ENCODE peak calls at places on chromosomes 5 and 9, in seven cellular contexts. D, A, L, M, P, H and T are unnamed samples.

GRCh38 chr9:114155967-114156294 is 594 bp downstream of the COL27A1 start:
- DNase-seq in D (no peak), A (peak), L (no peak), M (no peak), P (no peak), H (no peak), T (no peak)

GRCh38 chr9:2267171-2267740 is 252.1 kb downstream of the SMARCA2 start:
- DNase-seq in D (no peak), A (no peak), L (no peak), M (no peak), P (no peak), H (no peak), T (no peak)

GRCh38 chr9:21326526-21327139 is 8.6 kb downstream of the KLHL9 start:
- DNase-seq in D (no peak), A (peak), L (no peak), M (no peak), P (peak), H (peak), T (peak)

GRCh38 chr5:88732181-88732633 is 150.8 kb downstream of the MEF2C start:
- DNase-seq in D (no peak), A (no peak), L (peak), M (peak), P (no peak), H (no peak), T (no peak)

GRCh38 chr5:160539431-160539830 is 117.8 kb downstream of the PTTG1 start:
- DNase-seq in D (no peak), A (no peak), L (no peak), M (no peak), P (no peak), H (no peak), T (no peak)

GRCh38 chr9:88746744-88747398 is 211.9 kb downstream of the NXNL2 start:
- DNase-seq in D (no peak), A (no peak), L (no peak), M (no peak), P (no peak), H (no peak), T (peak)

GRCh38 chr9:114343471-114344187 is 14.0 kb downstream of the ORM2 start:
- DNase-seq in D (no peak), A (peak), L (no peak), M (no peak), P (no peak), H (no peak), T (no peak)

GRCh38 chr5:140725799-140726471 is 25.7 kb downstream of the ZMAT2 start:
- DNase-seq in D (peak), A (peak), L (no peak), M (peak), P (peak), H (peak), T (peak)

GRCh38 chr5:143364061-143364460 is 39.4 kb downstream of the NR3C1 start:
- DNase-seq in D (no peak), A (no peak), L (no peak), M (no peak), P (no peak), H (no peak), T (no peak)

GRCh38 chr9:130049431-130050210 is 4.1 kb upstream of the GPR107 start:
- DNase-seq in D (no peak), A (no peak), L (no peak), M (no peak), P (no peak), H (no peak), T (no peak)

DNA sequence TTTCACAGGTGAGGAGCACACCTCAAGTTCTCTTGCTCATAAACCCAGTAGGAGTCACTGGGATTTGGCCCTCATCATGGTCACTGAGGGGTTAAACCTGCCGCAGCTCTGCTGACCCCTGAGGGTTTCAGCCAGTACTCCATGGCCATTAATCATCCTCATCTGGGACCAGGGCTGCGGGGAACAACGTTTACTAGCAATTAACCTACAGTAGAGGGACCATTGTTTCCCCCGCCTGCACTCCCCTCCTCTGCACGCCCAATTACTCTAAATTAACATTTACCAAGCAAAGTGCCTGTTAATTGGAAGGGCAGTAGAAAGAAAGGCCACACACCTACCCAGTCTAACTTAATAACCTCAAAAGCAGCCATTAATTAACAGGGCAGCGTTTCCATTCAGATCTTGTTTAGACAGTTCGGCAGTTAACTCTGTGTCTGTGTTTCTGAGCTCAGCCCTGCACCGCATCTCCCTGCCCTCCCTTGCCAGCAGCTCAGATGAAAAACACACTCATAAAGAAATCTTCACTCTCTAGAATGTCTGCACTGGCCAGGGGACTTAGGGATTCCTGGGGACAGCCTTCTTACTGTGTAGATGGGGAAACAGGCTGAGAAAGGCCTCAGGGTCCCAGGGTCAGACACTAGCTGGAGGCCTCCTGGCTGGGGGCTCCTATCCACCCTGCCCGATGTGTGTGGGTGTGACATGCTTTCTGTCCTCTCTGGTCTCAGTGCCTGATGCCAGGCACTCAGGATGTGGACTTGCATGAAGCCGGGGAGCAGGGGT is 51.6 kb downstream of the ALG2 start:
- DNase-seq in D (no peak), A (no peak), L (no peak), M (no peak), P (no peak), H (no peak), T (no peak)
- TF ChIP-seq CTCF in D (no peak), A (no peak), L (no peak), M (no peak), P (no peak), H (no peak), T (no peak)

DNA sequence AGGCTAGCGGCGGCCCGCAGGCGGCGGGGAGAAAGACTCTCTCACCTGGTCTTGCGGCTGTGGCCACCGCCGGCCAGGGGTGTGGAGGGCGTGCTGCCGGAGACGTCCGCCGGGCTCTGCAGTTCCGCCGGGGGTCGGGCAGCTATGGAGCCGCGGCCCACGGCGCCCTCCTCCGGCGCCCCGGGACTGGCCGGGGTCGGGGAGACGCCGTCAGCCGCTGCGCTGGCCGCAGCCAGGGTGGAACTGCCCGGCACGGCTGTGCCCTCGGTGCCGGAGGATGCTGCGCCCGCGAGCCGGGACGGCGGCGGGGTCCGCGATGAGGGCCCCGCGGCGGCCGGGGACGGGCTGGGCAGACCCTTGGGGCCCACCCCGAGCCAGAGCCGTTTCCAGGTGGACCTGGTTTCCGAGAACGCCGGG is 253 bp downstream of the SLC12A2 start:
- DNase-seq in D (no peak), A (peak), L (no peak), M (no peak), P (peak), H (peak), T (peak)
- TF ChIP-seq CTCF in D (no peak), A (peak), L (peak), M (peak), P (no peak), H (peak), T (peak)

DNA sequence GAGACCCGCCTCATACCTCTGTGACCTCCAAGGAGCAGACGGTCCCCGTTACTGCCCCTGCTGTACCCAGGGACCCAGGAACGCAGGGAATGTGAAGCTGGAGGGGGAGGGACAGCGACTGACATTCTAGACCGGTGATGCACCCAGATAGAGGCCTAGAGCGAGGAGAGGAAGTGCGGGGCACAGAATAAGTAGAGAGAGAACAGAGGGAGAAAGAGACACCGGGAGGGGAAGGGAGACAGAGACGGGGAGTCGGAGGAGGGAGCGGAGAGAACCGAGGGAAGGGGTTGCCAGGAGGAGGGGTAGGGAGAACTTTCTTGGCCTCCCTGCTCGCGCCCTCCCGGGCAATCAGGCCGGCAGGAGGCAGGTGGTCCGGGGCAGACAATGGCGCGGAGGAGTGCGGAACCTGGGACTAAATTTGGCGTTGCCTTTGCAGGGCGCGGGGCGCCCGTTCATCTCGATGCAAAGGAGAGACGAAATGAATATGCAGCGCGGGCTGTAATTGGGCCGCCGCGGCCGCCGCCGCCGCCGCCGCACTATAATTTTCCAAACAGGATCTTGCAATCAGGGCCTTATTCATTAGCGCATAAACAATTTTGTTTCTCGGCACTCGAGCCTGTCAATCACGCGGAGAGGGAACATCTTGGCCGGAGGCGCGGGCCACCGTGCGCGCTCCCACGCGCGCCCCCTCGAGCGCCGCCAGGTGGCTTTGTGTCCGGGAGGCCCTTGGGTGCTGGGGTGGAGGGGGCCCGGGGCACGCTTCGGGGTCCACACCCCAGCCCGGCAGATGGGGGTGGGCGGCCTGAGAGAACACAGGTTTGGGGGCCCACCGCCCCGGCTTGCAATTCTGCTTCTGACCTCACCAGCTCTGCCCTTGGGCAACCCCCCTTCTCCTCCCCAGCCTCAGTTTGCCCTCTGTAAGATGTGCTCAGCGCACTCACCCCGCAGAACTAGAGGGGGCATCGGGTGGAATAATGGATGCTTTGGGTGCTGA is 32.9 kb downstream of the NDUFA8 start:
- DNase-seq in D (no peak), A (peak), L (peak), M (no peak), P (no peak), H (no peak), T (no peak)
- TF ChIP-seq CTCF in D (no peak), A (no peak), L (no peak), M (no peak), P (no peak), H (no peak), T (no peak)

DNA sequence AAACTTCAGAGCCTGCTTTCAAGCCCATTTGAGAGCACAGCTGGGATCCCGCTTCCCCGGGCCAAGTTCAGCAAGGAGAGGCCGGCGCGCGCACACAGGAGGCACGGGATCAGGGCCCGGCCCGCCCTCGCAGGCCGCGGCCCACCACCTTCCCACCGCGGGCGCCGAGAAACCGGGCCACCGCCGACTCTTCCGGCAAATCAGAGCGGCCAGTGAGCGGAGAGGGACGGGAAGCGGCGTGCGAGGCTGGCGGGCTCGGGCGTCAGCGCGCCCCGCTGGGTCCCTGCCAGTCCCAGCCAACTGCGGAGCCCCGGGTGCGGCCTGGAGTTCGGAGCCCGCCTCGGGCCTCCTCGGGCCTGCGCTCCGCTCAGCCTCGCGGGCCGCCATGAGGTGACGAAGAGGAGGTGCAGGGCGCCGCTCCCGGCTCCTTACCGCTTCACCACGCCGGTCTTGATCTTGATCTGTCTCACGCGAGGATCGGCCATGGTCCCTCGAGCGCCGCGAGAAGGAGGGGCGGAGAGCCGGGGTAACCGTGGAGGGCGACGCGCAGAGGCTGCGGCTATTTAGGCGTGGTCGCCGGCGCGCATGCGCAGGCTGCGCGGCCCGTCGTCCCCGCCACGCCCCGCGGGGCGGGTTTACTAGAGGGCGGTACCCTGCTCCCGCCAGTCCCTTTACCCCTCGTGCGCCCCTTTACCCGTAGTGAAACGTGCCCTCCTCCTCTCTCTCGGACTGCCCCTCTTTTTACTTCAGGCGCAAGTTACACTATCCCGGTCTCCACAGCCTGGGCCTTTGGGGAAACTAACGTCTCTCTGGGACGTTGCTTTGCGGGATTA is at the start of gene TBCA:
- DNase-seq in D (peak), A (peak), L (peak), M (peak), P (peak), H (peak), T (peak)
- TF ChIP-seq CTCF in D (no peak), A (no peak), L (peak), M (no peak), P (no peak), H (no peak), T (peak)

DNA sequence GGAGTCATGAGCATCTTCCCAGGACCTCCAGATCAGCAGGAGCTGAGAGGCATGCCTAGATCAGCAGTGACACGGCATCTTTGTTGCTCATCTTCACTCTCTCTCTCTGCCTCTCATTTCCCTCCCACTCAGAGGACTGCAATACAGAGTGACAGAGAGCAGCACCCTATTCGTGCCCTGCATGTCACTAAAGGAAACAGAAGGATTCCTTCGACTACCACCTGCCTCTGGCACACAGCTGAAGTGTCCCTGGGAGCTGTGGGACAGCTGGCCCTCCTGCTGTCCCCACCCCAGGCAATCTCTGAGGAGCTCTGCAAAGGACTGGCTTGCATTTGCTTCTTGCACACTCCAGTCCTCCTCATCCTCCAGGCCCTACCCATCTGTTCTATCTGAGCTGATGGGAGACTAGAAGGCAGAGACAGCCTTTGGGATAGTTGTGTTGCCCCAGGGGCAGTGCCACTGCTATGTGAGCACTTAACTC is 167.8 kb upstream of the MAP1B start:
- DNase-seq in D (no peak), A (no peak), L (no peak), M (no peak), P (no peak), H (peak), T (no peak)
- TF ChIP-seq CTCF in D (no peak), A (no peak), L (no peak), M (no peak), P (no peak), H (no peak), T (no peak)

DNA sequence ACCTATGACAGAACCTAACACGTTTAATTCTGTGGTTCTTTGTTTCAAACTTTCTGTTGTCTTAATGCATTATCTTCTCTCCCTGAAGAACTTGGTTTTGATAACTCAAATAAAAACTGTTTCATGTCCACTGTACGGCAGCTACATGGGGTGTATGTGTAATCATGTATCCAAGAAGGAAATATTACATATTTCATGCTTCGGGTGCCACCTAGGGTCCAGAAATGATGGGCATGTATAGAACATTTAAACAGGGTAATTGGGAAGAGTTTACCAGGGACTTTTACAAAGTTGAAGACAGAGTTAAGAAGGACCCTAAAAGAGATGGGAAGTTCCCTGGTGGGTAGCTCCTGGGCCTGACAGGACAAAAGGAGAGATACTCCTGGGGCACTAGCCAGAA is 291.3 kb downstream of the FBXL7 start:
- DNase-seq in D (no peak), A (no peak), L (no peak), M (no peak), P (peak), H (no peak), T (peak)
- TF ChIP-seq CTCF in D (no peak), A (no peak), L (no peak), M (no peak), P (peak), H (no peak), T (no peak)

GRCh38 chr9:19102631-19103345 is at the start of gene HAUS6:
- DNase-seq in D (peak), A (peak), L (peak), M (peak), P (peak), H (peak), T (peak)
- TF ChIP-seq CTCF in D (peak), A (no peak), L (peak), M (peak), P (peak), H (no peak), T (peak)

GRCh38 chr9:131614340-131614739 is 69.0 kb downstream of the PRRT1B start:
- DNase-seq in D (no peak), A (no peak), L (no peak), M (no peak), P (no peak), H (no peak), T (no peak)

GRCh38 chr9:131613921-131614320 is 68.6 kb downstream of the PRRT1B start:
- DNase-seq in D (no peak), A (no peak), L (no peak), M (no peak), P (no peak), H (no peak), T (no peak)

GRCh38 chr9:131613346-131613745 is 68.0 kb downstream of the PRRT1B start:
- DNase-seq in D (no peak), A (no peak), L (no peak), M (no peak), P (no peak), H (no peak), T (no peak)

GRCh38 chr9:131611586-131611985 is 66.3 kb downstream of the PRRT1B start:
- DNase-seq in D (no peak), A (peak), L (no peak), M (no peak), P (no peak), H (no peak), T (no peak)

DNA sequence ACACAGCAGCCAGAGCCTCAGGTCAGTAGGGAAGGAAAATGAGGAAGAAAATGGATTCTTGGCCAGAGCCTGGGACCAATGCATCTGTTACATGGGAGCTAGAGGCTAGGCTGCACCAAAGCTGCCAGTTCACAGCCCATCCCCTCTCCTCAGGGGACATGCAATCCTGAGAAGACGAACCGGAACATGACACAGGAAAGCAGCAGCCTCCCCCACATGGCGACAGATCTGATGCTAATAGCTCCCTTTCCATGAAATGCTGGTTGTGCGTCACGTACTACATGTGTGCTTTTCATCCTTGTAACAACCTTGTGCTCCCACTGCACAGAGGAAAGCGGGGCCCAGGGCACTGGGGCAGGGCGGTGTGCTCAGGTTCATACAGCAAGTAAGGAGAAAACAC is 67.5 kb downstream of the PRRT1B start:
- DNase-seq in D (no peak), A (no peak), L (no peak), M (no peak), P (no peak), H (no peak), T (no peak)
- TF ChIP-seq CTCF in D (no peak), A (no peak), L (no peak), M (no peak), P (no peak), H (no peak), T (no peak)

DNA sequence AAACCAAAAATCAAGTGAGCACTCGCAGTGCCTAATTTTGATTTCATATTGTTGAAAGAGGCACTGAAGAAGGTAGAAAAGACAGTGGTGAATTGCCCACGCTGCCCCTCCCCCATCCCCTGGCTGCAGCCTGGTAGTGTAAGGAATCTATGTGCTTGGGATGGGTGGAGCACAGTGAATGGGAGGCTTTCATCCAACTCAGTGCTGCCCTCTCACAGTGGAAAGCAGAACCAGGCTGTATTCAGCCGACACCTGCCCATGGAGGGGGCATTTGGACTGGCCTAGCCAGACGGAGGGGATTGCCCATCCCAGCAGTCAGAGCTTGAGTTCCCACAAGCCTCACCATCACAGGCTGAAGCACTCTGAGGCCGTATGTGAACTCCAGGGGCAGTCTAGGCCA is 800.4 kb upstream of the DMAC1 start:
- DNase-seq in D (no peak), A (no peak), L (no peak), M (no peak), P (no peak), H (no peak), T (no peak)
- TF ChIP-seq CTCF in D (no peak), A (no peak), L (no peak), M (no peak), P (no peak), H (no peak), T (no peak)